ENCODE peak calls at places on chromosomes 7 and 10, in eight cellular contexts. L is OCI-LY7, Z is kidney epithelial cell, T is bronchial epithelial cell, W is gastrocnemius medialis, J is fibroblast of mammary gland, F is GM10248, O is Caco-2. G is an unnamed sample.
A peak's percentile ranks its signal among the peaks of the same experiment; 100 is the strongest.

GRCh38 chr10:128481152-128481551 is 354.9 kb upstream of the MKI67 start:
- DNase-seq in Z (no peak), F (no peak), J (no peak), W (no peak), O (no peak), T (no peak), L (no peak), G (no peak)

GRCh38 chr10:126110434-126110833 is 214.1 kb downstream of the FANK1 start:
- DNase-seq in J (peak; percentile 83), W (no peak), L (no peak), Z (no peak), F (no peak), T (peak; percentile 45), O (no peak), G (no peak)

GRCh38 chr7:26117142-26117807 is 34.7 kb upstream of the NFE2L3 start:
- DNase-seq in T (no peak), F (no peak), J (no peak), Z (no peak), L (peak; percentile 8), W (no peak), O (peak; percentile 40), G (no peak)

GRCh38 chr7:1466524-1467271 is 7.4 kb upstream of the MICALL2 start:
- DNase-seq in Z (peak; percentile 31), O (peak; percentile 91), J (peak; percentile 24), L (no peak), F (no peak), W (no peak), T (no peak), G (no peak)

GRCh38 chr10:85600026-85600743 is 766.4 kb downstream of the GRID1 start:
- DNase-seq in Z (no peak), J (no peak), W (no peak), F (no peak), T (no peak), L (no peak), O (no peak), G (no peak)

GRCh38 chr7:2856388-2857169 is 12.5 kb upstream of the GNA12 start:
- DNase-seq in F (no peak), T (no peak), J (no peak), L (no peak), O (no peak), Z (no peak), W (no peak), G (no peak)

GRCh38 chr7:81908220-81908619 is 138.4 kb upstream of the HGF start:
- DNase-seq in T (peak; percentile 42), J (peak; percentile 3), W (no peak), Z (no peak), L (no peak), O (no peak), F (no peak), G (no peak)

GRCh38 chr10:91582063-91582673 is 50.7 kb downstream of the PPP1R3C start:
- DNase-seq in F (no peak), W (peak; percentile 94), O (no peak), Z (no peak), J (no peak), T (no peak), L (no peak), G (no peak)

GRCh38 chr10:21831986-21832735 is 171.4 kb downstream of the DNAJC1 start:
- DNase-seq in O (no peak), T (peak; percentile 34), Z (no peak), W (no peak), J (peak; percentile 59), F (no peak), L (no peak), G (no peak)

GRCh38 chr10:131928248-131929095 is 27.7 kb downstream of the PPP2R2D start:
- DNase-seq in T (no peak), W (no peak), J (peak; percentile 53), O (no peak), L (no peak), Z (no peak), F (peak; percentile 82), G (no peak)

GRCh38 chr7:88789480-88790064 is 6.0 kb downstream of the TEX47 start:
- DNase-seq in F (no peak), Z (no peak), T (peak; percentile 42), O (no peak), J (peak; percentile 33), W (no peak), L (peak; percentile 37), G (no peak)

GRCh38 chr10:112952282-112952991 is 2.4 kb downstream of the TCF7L2 start:
- DNase-seq in F (no peak), L (no peak), O (peak; percentile 57), J (no peak), T (no peak), Z (no peak), W (no peak), G (no peak)

GRCh38 chr10:125823663-125824251 is 411 bp downstream of the BCCIP start:
- DNase-seq in L (peak; percentile 23), F (no peak), O (peak; percentile 33), Z (no peak), J (no peak), T (no peak), W (no peak), G (no peak)

GRCh38 chr7:134362587-134363483 is 46.1 kb upstream of the SLC35B4 start:
- DNase-seq in Z (no peak), L (no peak), T (peak; percentile 55), W (no peak), O (no peak), F (no peak), J (peak; percentile 69), G (no peak)

GRCh38 chr10:129932182-129932581 is 31.9 kb downstream of the EBF3 start:
- DNase-seq in J (no peak), T (no peak), O (no peak), W (no peak), F (no peak), L (no peak), Z (no peak), G (no peak)

GRCh38 chr7:119270644-119271043 is 1002.3 kb upstream of the KCND2 start:
- DNase-seq in J (no peak), O (no peak), W (no peak), F (no peak), L (no peak), Z (no peak), T (peak; percentile 73), G (no peak)

GRCh38 chr10:76946268-76946667 is 691.3 kb downstream of the KCNMA1 start:
- DNase-seq in J (peak; percentile 70), Z (no peak), T (peak; percentile 54), W (no peak), O (no peak), F (no peak), L (no peak), G (no peak)

GRCh38 chr7:23334482-23335056 is 35.4 kb downstream of the MALSU1 start:
- DNase-seq in W (no peak), T (peak; percentile 100), L (no peak), F (no peak), J (peak; percentile 99), Z (peak; percentile 93), O (peak; percentile 63), G (peak; percentile 39)

GRCh38 chr10:95346715-95347401 is 56.1 kb upstream of the PDLIM1 start:
- DNase-seq in F (no peak), W (no peak), T (no peak), Z (peak; percentile 18), J (no peak), L (no peak), O (peak; percentile 87), G (no peak)

GRCh38 chr10:51788270-51788669 is 88.9 kb upstream of the CSTF2T start:
- DNase-seq in W (no peak), Z (no peak), J (no peak), O (no peak), L (no peak), F (no peak), T (no peak), G (no peak)

GRCh38 chr7:5598769-5599371 is 175.2 kb upstream of the TNRC18 start:
- DNase-seq in W (no peak), T (no peak), J (peak; percentile 55), F (peak; percentile 55), O (peak; percentile 68), L (no peak), Z (no peak), G (no peak)

GRCh38 chr7:30594540-30595460 is at the start of gene GARS1:
- DNase-seq in F (peak; percentile 91), Z (peak; percentile 45), J (peak; percentile 88), W (peak; percentile 76), L (peak; percentile 96), O (peak; percentile 92), T (peak; percentile 69), G (peak; percentile 52)

DNA sequence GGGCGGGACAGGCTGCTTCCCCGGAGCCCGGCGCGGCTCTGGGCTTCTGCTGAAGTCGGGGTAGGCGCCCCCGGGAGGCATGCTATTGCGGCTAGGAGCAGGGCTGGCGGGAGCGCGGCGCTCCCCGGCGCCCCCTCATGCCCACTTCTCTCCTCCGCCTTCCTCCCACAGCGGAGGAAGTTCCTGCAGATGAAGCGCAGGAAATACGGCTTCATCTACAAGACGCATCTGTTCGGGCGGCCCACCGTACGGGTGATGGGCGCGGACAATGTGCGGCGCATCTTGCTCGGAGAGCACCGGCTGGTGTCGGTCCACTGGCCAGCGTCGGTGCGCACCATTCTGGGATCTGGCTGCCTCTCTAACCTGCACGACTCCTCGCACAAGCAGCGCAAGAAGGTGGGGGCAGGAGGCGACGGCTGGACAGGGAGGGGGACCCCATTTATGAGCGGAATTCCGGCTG is 474 bp downstream of the CYP26A1 start:
- DNase-seq in Z (no peak), J (no peak), F (no peak), W (no peak), O (peak; percentile 54), L (no peak), T (no peak), G (no peak)
- TF ChIP-seq CTCF in Z (no peak), J (no peak), F (peak; percentile 15), W (no peak), O (peak; percentile 38), L (no peak), T (no peak), G (no peak)

GRCh38 chr7:18278306-18278705 is 217.2 kb upstream of the HDAC9 start:
- DNase-seq in W (no peak), T (no peak), O (no peak), F (no peak), Z (no peak), L (no peak), J (no peak), G (no peak)

GRCh38 chr7:18276380-18276779 is 219.2 kb upstream of the HDAC9 start:
- DNase-seq in F (no peak), O (no peak), W (no peak), T (peak; percentile 5), Z (no peak), J (no peak), L (no peak), G (no peak)
- TF ChIP-seq CTCF in F (no peak), O (no peak), W (no peak), T (no peak), Z (no peak), J (no peak), L (no peak), G (no peak)

DNA sequence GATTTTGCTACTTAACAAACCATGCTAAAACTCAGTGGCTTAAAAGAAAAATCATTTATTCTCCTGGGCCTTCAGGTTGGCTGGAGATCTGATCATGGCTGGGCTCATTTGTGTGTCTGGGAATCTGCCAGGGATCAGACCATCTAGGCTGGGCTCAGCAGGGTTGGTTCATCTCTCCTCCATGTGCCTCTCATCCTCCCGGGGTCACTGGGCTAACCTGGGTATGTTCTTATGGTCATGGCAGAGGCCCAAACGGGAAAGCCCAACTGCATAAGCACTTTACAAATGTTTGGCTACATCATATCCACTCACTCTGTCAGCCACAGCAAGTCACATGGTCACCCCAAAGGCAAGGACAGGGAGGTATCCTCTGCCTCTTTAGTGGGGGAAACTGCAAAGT is 231.3 kb downstream of the BUB3 start:
- DNase-seq in Z (no peak), O (no peak), T (no peak), L (no peak), W (no peak), F (no peak), J (no peak), G (no peak)
- TF ChIP-seq CTCF in Z (no peak), O (no peak), T (no peak), L (no peak), W (no peak), F (no peak), J (no peak), G (no peak)

GRCh38 chr10:106555599-106555998 is 608.9 kb downstream of the SORCS1 start:
- DNase-seq in F (no peak), O (no peak), J (no peak), Z (no peak), T (no peak), L (no peak), W (no peak), G (no peak)
- TF ChIP-seq CTCF in F (no peak), O (no peak), J (peak; percentile 18), Z (no peak), T (peak; percentile 7), L (no peak), W (no peak), G (no peak)